ENCODE peak calls at places on chromosomes 4 and X, in seven cellular contexts. One of them, this sample, is unnamed.

GRCh38 chr4:156970501-156971167 is 965 bp downstream of the PDGFC start:
- DNase-seq in endothelial cell of umbilical vein: peak; percentile 73
- DNase-seq in transverse colon: peak; percentile 61
- DNase-seq in upper lobe of left lung: peak; percentile 67
- DNase-seq in breast epithelium: peak; percentile 66
- DNase-seq in H1: no peak
- DNase-seq in HepG2: peak; percentile 61
- DNase-seq in this sample: no peak

GRCh38 chr4:142129473-142129872 is 493.1 kb downstream of the IL15 start:
- DNase-seq in endothelial cell of umbilical vein: peak; percentile 68
- DNase-seq in transverse colon: no peak
- DNase-seq in upper lobe of left lung: no peak
- DNase-seq in breast epithelium: no peak
- DNase-seq in H1: no peak
- DNase-seq in HepG2: no peak
- DNase-seq in this sample: no peak

GRCh38 chr4:47668810-47669408 is 169.0 kb downstream of the CORIN start:
- DNase-seq in endothelial cell of umbilical vein: peak; percentile 56
- DNase-seq in transverse colon: no peak
- DNase-seq in upper lobe of left lung: no peak
- DNase-seq in breast epithelium: no peak
- DNase-seq in H1: no peak
- DNase-seq in HepG2: peak; percentile 32
- DNase-seq in this sample: peak; percentile 52

GRCh38 chr4:159353422-159354116 is 250.7 kb downstream of the RAPGEF2 start:
- DNase-seq in endothelial cell of umbilical vein: no peak
- DNase-seq in transverse colon: no peak
- DNase-seq in upper lobe of left lung: no peak
- DNase-seq in breast epithelium: no peak
- DNase-seq in H1: no peak
- DNase-seq in HepG2: no peak
- DNase-seq in this sample: no peak

GRCh38 chrX:9501362-9501761 is 36.5 kb downstream of the TBL1X start:
- DNase-seq in endothelial cell of umbilical vein: no peak
- DNase-seq in transverse colon: no peak
- DNase-seq in upper lobe of left lung: no peak
- DNase-seq in breast epithelium: no peak
- DNase-seq in H1: no peak
- DNase-seq in HepG2: no peak
- DNase-seq in this sample: no peak

GRCh38 chr4:150176559-150176958 is 98.3 kb downstream of the DCLK2 start:
- DNase-seq in endothelial cell of umbilical vein: no peak
- DNase-seq in transverse colon: no peak
- DNase-seq in upper lobe of left lung: no peak
- DNase-seq in breast epithelium: no peak
- DNase-seq in H1: no peak
- DNase-seq in HepG2: no peak
- DNase-seq in this sample: peak; percentile 75

GRCh38 chrX:153971632-153972367 is at the start of gene HCFC1:
- DNase-seq in endothelial cell of umbilical vein: peak; percentile 87
- DNase-seq in transverse colon: peak; percentile 95
- DNase-seq in upper lobe of left lung: peak; percentile 92
- DNase-seq in breast epithelium: peak; percentile 87
- DNase-seq in H1: no peak
- DNase-seq in HepG2: peak; percentile 75
- DNase-seq in this sample: peak; percentile 39

GRCh38 chr4:24690436-24690835 is 104.9 kb upstream of the SOD3 start:
- DNase-seq in endothelial cell of umbilical vein: no peak
- DNase-seq in transverse colon: no peak
- DNase-seq in upper lobe of left lung: no peak
- DNase-seq in breast epithelium: no peak
- DNase-seq in H1: no peak
- DNase-seq in HepG2: no peak
- DNase-seq in this sample: no peak

GRCh38 chr4:336099-336892 is 1.3 kb upstream of the ZNF141 start:
- DNase-seq in endothelial cell of umbilical vein: no peak
- DNase-seq in transverse colon: peak; percentile 35
- DNase-seq in upper lobe of left lung: peak; percentile 25
- DNase-seq in breast epithelium: no peak
- DNase-seq in H1: no peak
- DNase-seq in HepG2: no peak
- DNase-seq in this sample: no peak

GRCh38 chr4:31390849-31391248 is 670.7 kb downstream of the PCDH7 start:
- DNase-seq in endothelial cell of umbilical vein: no peak
- DNase-seq in transverse colon: no peak
- DNase-seq in upper lobe of left lung: no peak
- DNase-seq in breast epithelium: no peak
- DNase-seq in H1: no peak
- DNase-seq in HepG2: no peak
- DNase-seq in this sample: no peak

GRCh38 chrX:129655547-129656248 is 942 bp upstream of the APLN start:
- DNase-seq in endothelial cell of umbilical vein: peak; percentile 32
- DNase-seq in transverse colon: no peak
- DNase-seq in upper lobe of left lung: no peak
- DNase-seq in breast epithelium: no peak
- DNase-seq in H1: no peak
- DNase-seq in HepG2: no peak
- DNase-seq in this sample: no peak

GRCh38 chr4:42865572-42866189 is 26.8 kb upstream of the GRXCR1 start:
- DNase-seq in endothelial cell of umbilical vein: peak; percentile 35
- DNase-seq in transverse colon: peak; percentile 44
- DNase-seq in upper lobe of left lung: peak; percentile 37
- DNase-seq in breast epithelium: no peak
- DNase-seq in H1: peak; percentile 5
- DNase-seq in HepG2: peak; percentile 48
- DNase-seq in this sample: peak; percentile 12

DNA sequence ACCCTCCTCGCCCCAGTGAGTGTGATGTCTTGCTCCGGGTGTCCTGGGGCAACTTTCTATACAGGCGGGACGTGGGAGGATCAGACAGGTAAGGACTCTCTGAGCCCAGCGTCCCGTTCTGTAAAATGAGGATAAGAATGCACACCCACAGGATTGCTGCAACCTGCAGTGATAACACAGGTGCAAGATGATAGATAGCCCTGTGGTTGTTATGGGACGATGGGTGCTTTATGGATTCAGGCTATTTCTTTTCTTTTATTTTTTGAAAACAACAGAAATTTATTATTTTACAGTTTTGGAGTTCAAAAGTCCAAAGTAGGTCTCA is 28.6 kb downstream of the BEX3 start:
- DNase-seq in endothelial cell of umbilical vein: no peak
- DNase-seq in transverse colon: no peak
- DNase-seq in upper lobe of left lung: no peak
- DNase-seq in breast epithelium: no peak
- DNase-seq in H1: no peak
- DNase-seq in HepG2: no peak
- DNase-seq in this sample: no peak
- TF ChIP-seq POLR2AphosphoS5 in endothelial cell of umbilical vein: no peak
- TF ChIP-seq POLR2AphosphoS5 in transverse colon: no peak
- TF ChIP-seq POLR2AphosphoS5 in upper lobe of left lung: no peak
- TF ChIP-seq POLR2AphosphoS5 in breast epithelium: no peak
- TF ChIP-seq POLR2AphosphoS5 in H1: no peak
- TF ChIP-seq POLR2AphosphoS5 in HepG2: no peak
- TF ChIP-seq POLR2AphosphoS5 in this sample: no peak

GRCh38 chr4:123349401-123350190 is 47.0 kb upstream of the SPRY1 start:
- DNase-seq in endothelial cell of umbilical vein: no peak
- DNase-seq in transverse colon: no peak
- DNase-seq in upper lobe of left lung: no peak
- DNase-seq in breast epithelium: no peak
- DNase-seq in H1: no peak
- DNase-seq in HepG2: peak; percentile 86
- DNase-seq in this sample: no peak
- TF ChIP-seq POLR2AphosphoS5 in endothelial cell of umbilical vein: no peak
- TF ChIP-seq POLR2AphosphoS5 in transverse colon: no peak
- TF ChIP-seq POLR2AphosphoS5 in upper lobe of left lung: no peak
- TF ChIP-seq POLR2AphosphoS5 in breast epithelium: no peak
- TF ChIP-seq POLR2AphosphoS5 in H1: no peak
- TF ChIP-seq POLR2AphosphoS5 in HepG2: no peak
- TF ChIP-seq POLR2AphosphoS5 in this sample: no peak

DNA sequence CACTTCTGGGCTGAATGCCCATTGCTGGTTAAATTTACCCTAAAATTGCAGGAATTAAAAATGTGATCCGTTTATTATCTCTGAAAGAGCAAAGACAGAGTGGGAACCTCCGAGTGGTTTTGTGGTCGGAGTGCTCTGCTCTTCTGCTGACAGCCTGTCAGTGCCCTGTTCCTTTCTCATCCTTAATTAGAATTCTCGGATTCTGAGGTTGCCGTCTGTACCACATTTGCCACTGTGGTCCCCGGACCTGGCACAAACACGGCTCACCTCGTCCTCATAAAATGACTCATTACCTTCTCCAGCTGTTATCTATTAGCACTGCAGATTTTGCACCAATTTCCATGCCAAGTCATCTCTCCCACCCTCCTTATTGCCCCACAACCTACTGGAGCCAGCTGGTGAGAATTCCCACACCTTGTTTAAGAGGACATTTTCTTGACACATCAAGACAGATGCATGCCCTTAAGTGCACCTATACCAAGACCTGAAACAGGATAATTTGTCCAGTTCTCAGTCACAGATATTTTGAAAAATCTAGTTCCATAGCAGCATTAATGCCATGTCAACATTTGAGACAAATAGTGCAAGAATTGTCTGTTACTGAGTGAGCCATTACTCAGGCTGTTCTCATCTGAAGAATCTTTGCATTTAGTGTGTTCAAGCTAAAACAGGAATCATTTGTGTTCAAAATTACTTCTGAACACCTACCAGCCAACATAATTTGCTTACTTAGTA is 355.1 kb downstream of the KCNIP4 start:
- DNase-seq in endothelial cell of umbilical vein: no peak
- DNase-seq in transverse colon: no peak
- DNase-seq in upper lobe of left lung: no peak
- DNase-seq in breast epithelium: no peak
- DNase-seq in H1: no peak
- DNase-seq in HepG2: no peak
- DNase-seq in this sample: no peak
- TF ChIP-seq POLR2AphosphoS5 in endothelial cell of umbilical vein: no peak
- TF ChIP-seq POLR2AphosphoS5 in transverse colon: no peak
- TF ChIP-seq POLR2AphosphoS5 in upper lobe of left lung: no peak
- TF ChIP-seq POLR2AphosphoS5 in breast epithelium: no peak
- TF ChIP-seq POLR2AphosphoS5 in H1: no peak
- TF ChIP-seq POLR2AphosphoS5 in HepG2: no peak
- TF ChIP-seq POLR2AphosphoS5 in this sample: no peak

DNA sequence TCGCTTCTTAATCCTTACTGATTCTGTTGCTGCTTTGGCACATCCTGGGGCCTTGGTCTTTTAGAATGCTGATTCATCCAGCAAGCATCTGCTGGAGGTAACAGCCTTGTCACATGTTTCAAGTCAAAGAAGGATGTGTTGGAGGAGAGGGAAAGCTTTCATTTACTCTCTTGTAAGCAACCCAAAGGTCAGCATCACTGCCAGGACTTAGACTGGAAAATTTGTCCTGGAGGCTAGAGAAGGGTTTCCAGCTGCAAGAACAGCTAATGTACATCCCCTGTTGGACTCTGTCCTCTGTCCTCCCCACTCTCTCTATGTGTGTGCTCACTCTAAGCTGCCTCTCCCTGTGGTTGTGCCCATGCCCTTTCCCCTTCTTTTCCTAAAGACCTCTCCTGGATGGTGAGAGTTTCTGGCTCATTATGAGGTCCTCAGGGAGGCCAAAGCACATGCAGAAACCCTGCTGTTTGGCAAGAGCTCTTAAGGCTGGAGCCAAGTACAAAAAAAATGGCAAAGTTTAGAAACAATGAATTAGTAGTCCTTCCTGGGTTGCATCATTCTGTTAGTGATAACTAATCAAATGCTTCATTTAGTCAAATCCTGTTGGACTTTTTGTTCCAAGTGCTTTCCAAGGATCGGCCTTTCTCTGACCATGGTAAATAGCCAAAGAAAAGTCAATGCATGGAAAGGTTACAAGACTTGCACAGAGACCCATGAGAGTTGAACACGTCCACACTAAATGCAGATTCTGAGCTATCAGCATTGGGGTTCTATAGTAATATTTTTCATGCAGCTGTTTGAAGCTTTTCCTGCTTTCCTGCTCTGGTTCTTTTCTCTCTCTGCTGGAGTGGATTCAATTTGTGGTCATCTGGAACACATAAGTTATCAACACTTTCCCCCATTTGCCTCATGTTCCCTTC is 13.5 kb upstream of the SRPX start:
- DNase-seq in endothelial cell of umbilical vein: peak; percentile 5
- DNase-seq in transverse colon: no peak
- DNase-seq in upper lobe of left lung: no peak
- DNase-seq in breast epithelium: no peak
- DNase-seq in H1: no peak
- DNase-seq in HepG2: no peak
- DNase-seq in this sample: no peak
- TF ChIP-seq POLR2AphosphoS5 in endothelial cell of umbilical vein: no peak
- TF ChIP-seq POLR2AphosphoS5 in transverse colon: no peak
- TF ChIP-seq POLR2AphosphoS5 in upper lobe of left lung: no peak
- TF ChIP-seq POLR2AphosphoS5 in breast epithelium: no peak
- TF ChIP-seq POLR2AphosphoS5 in H1: no peak
- TF ChIP-seq POLR2AphosphoS5 in HepG2: no peak
- TF ChIP-seq POLR2AphosphoS5 in this sample: no peak

This sample was measured in SK-N-MC.